ENCODE peak calls at places on chromosomes 1 and 21, in eight cellular contexts. L, I, F, E, S, U, C and Y are unnamed samples.

GRCh38 chr1:24925082-24925779 is 4.8 kb downstream of the RUNX3 start:
- DNase-seq in L (no peak), I (no peak), F (no peak), E (no peak), S (no peak), U (no peak), C (no peak), Y (no peak)

GRCh38 chr1:37919277-37919676 is 27.6 kb downstream of the INPP5B start:
- DNase-seq in L (peak), I (no peak), F (peak), E (peak), S (no peak), U (peak), C (peak), Y (no peak)

GRCh38 chr21:26451014-26451740 is 121.9 kb downstream of the CYYR1 start:
- DNase-seq in L (no peak), I (no peak), F (no peak), E (peak), S (no peak), U (no peak), C (peak), Y (peak)

GRCh38 chr1:89125571-89126233 is at the start of gene GBP2:
- DNase-seq in L (no peak), I (no peak), F (no peak), E (peak), S (peak), U (peak), C (peak), Y (peak)

GRCh38 chr1:40951943-40952743 is 27.4 kb upstream of the CTPS1 start:
- DNase-seq in L (peak), I (peak), F (peak), E (no peak), S (peak), U (peak), C (peak), Y (no peak)

GRCh38 chr1:172939475-172939874 is 111.3 kb downstream of the TNFSF18 start:
- DNase-seq in L (no peak), I (no peak), F (no peak), E (no peak), S (no peak), U (no peak), C (no peak), Y (no peak)

GRCh38 chr1:29599071-29599470 is 362.7 kb downstream of the PTPRU start:
- DNase-seq in L (no peak), I (no peak), F (no peak), E (no peak), S (no peak), U (no peak), C (no peak), Y (no peak)

GRCh38 chr1:211986628-211987254 is 48.6 kb downstream of the INTS7 start:
- DNase-seq in L (no peak), I (no peak), F (no peak), E (no peak), S (no peak), U (no peak), C (no peak), Y (no peak)

GRCh38 chr1:49765034-49765433 is 258.7 kb downstream of the AGBL4 start:
- DNase-seq in L (peak), I (no peak), F (no peak), E (no peak), S (no peak), U (no peak), C (no peak), Y (no peak)

GRCh38 chr1:183198463-183198862 is 12.4 kb downstream of the LAMC2 start:
- DNase-seq in L (no peak), I (no peak), F (no peak), E (peak), S (no peak), U (peak), C (peak), Y (peak)

GRCh38 chr1:169546087-169546995 is 39.9 kb downstream of the F5 start:
- DNase-seq in L (peak), I (peak), F (peak), E (peak), S (no peak), U (peak), C (peak), Y (peak)

GRCh38 chr21:34073032-34073748 is at the start of the genes MRPS6 and SLC5A3:
- DNase-seq in L (peak), I (peak), F (peak), E (peak), S (peak), U (peak), C (peak), Y (peak)

GRCh38 chr1:147167361-147167760 is 4.9 kb downstream of the PRKAB2 start:
- DNase-seq in L (no peak), I (no peak), F (no peak), E (peak), S (peak), U (peak), C (peak), Y (peak)

GRCh38 chr1:54378157-54378883 is 27.9 kb downstream of the SSBP3 start:
- DNase-seq in L (peak), I (peak), F (peak), E (no peak), S (no peak), U (no peak), C (no peak), Y (no peak)

GRCh38 chr21:31493350-31493880 is 149.4 kb upstream of the TIAM1 start:
- DNase-seq in L (no peak), I (no peak), F (no peak), E (no peak), S (no peak), U (no peak), C (no peak), Y (no peak)

GRCh38 chr21:42763578-42764442 is 110.4 kb downstream of the PDE9A start:
- DNase-seq in L (no peak), I (no peak), F (no peak), E (no peak), S (no peak), U (no peak), C (no peak), Y (no peak)

GRCh38 chr1:108717774-108718316 is 5.1 kb downstream of the FNDC7 start:
- DNase-seq in L (no peak), I (no peak), F (no peak), E (no peak), S (no peak), U (no peak), C (no peak), Y (no peak)

GRCh38 chr1:151905070-151905442 is 4.3 kb downstream of the THEM4 start:
- DNase-seq in L (no peak), I (no peak), F (no peak), E (no peak), S (no peak), U (peak), C (no peak), Y (no peak)

GRCh38 chr1:190747643-190748186 is 270.1 kb upstream of the BRINP3 start:
- DNase-seq in L (no peak), I (no peak), F (no peak), E (peak), S (no peak), U (no peak), C (no peak), Y (peak)

GRCh38 chr21:34705032-34705431 is 36.2 kb downstream of the CLIC6 start:
- DNase-seq in L (no peak), I (no peak), F (no peak), E (no peak), S (no peak), U (no peak), C (no peak), Y (no peak)

DNA sequence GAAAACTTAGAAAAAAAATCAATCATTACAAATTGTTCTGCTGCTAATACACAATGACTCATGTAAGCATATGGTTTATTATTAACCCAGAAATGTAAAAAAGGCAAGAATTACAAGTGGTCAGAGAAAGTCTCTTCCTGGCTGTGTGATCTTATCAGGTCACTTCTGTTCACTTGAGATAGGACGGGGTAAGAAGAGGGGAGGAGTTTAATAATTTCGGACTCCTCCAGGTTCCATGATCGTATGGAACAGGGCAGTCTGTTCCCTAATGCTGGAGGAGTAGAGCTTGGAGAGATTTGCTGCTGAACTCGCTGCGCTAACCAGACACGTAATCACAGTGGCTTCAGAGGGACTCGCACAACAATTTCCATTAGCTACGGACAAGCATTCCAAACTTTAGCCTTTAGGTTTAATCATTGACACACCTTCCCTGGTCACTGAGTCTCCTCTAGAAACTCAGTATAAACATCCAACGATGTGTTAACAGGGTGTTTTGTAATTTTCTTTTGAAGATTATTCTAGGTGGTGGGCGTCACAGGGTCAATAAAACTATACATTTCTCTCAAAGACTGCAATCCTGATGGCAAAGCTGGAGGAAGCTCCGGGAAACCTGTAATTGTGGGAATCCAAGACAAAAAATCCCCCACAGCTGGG is 1.3 kb downstream of the CRYZ start:
- DNase-seq in L (no peak), I (no peak), F (no peak), E (peak), S (peak), U (peak), C (peak), Y (peak)
- H3K4me2 ChIP-seq in L (peak), I (no peak), F (peak), E (peak), S (peak), U (peak), C (peak), Y (peak)

GRCh38 chr1:246141306-246141705 is 365.8 kb downstream of the SMYD3 start:
- DNase-seq in L (no peak), I (no peak), F (no peak), E (no peak), S (no peak), U (no peak), C (no peak), Y (no peak)
- H3K4me2 ChIP-seq in L (no peak), I (no peak), F (no peak), E (no peak), S (peak), U (no peak), C (no peak), Y (no peak)

DNA sequence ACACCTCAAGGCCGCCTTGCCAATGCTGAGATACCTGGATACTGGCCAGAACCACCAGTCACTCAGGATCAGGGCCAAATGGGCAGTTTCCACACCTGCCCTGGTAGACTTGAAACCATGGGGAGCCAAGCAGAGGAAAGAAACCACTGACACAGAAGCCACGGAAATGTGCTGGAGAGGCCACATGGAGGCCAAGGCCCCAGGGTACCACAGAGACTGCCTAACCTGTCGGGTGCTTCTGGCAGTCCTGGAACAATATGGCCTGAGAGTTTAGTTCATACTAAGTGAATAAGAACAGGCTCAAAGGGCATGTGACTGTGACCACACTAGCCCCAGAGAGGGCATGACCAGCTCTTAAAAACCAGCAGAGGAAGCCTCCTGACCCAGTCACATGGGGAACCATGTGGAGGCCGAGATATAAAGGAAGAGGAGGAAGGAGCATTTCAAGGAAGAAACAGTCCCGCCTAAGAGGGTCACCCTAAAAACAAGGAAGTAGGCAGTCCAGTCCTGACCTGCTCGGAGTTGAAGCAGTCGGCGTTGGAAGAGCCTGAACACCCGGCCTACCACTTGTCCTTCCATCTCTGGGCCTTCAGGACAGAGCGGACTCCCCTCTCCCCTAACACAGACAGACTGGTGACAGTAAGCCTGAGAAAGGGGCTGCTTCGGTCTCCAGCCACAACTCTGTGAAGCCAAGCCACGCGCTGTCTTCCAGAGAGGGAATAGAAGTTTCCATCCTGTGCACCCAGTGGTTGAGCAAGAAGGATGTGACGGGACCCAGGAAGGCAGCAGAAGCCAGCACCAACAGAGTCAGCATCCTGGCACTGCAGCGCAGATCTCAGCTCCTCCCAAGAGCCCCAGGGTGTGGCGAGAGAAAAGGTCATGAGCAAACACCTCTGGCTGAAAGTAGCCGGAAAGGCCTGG is at the start of gene DENND2D:
- DNase-seq in L (no peak), I (no peak), F (no peak), E (no peak), S (no peak), U (no peak), C (no peak), Y (no peak)
- H3K4me2 ChIP-seq in L (no peak), I (no peak), F (peak), E (no peak), S (no peak), U (no peak), C (no peak), Y (no peak)

GRCh38 chr1:145858238-145858936 is 494 bp downstream of the PIAS3 start:
- DNase-seq in L (peak), I (peak), F (peak), E (peak), S (peak), U (peak), C (peak), Y (no peak)

GRCh38 chr1:145855426-145855948 is 3.4 kb downstream of the PIAS3 start:
- DNase-seq in L (no peak), I (no peak), F (peak), E (no peak), S (no peak), U (no peak), C (no peak), Y (no peak)

GRCh38 chr1:145859491-145860159 is 744 bp upstream of the PIAS3 start:
- DNase-seq in L (peak), I (peak), F (peak), E (peak), S (peak), U (peak), C (peak), Y (peak)

GRCh38 chr1:145858937-145859490 is at the start of gene PIAS3:
- DNase-seq in L (peak), I (peak), F (peak), E (peak), S (peak), U (peak), C (peak), Y (peak)

DNA sequence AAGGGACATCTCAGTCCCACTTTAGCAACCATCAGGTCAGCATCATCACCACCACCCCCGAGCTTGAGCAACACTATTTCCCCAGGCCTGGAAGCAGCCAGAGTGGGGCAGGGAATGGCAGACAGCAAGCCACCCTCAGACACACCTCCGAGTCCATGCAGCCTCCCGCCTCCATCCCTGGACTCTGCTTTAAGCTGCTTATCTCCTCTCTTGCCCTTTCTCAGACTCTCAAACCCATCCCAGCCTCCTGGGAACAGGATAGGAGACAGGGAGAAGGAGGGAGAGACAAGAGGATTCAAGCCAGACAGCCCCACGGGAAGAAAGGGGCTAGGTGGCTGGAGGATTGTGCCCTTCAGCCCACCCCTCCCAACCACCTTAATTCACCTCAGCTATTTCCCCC is 1.7 kb downstream of the PIAS3 start:
- DNase-seq in L (no peak), I (no peak), F (no peak), E (no peak), S (no peak), U (no peak), C (no peak), Y (no peak)
- H3K4me2 ChIP-seq in L (no peak), I (no peak), F (peak), E (no peak), S (no peak), U (peak), C (no peak), Y (peak)

GRCh38 chr1:72371259-72372035 is 89.1 kb upstream of the NEGR1 start:
- DNase-seq in L (peak), I (no peak), F (no peak), E (peak), S (no peak), U (no peak), C (no peak), Y (no peak)

GRCh38 chr1:72365693-72366092 is 83.4 kb upstream of the NEGR1 start:
- DNase-seq in L (no peak), I (no peak), F (no peak), E (no peak), S (no peak), U (no peak), C (no peak), Y (no peak)

GRCh38 chr1:72366473-72366872 is 84.1 kb upstream of the NEGR1 start:
- DNase-seq in L (no peak), I (no peak), F (no peak), E (peak), S (no peak), U (peak), C (peak), Y (peak)

DNA sequence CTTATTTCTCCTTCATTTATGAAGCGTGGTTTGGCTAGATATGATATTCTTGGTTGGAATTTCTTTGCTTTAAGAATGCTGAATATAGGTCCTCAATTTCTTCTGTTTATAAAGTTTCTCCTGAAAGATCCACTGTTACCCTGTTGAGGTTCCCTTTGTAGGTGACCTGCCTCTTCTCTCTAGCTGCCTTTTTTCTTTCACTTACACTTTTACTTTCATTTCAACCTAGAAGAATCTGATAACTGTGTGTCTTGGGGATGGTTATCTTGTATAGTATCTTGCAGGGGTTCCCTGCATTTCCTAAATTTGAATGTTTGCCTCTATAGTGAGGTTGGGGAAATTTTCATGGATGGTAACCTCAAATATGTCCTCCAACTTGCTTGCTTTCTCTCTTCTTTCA is 87.0 kb upstream of the NEGR1 start:
- DNase-seq in L (no peak), I (no peak), F (no peak), E (no peak), S (no peak), U (no peak), C (no peak), Y (no peak)
- H3K4me2 ChIP-seq in L (no peak), I (no peak), F (no peak), E (no peak), S (no peak), U (no peak), C (no peak), Y (no peak)

GRCh38 chr1:31504001-31504400 is 72.3 kb upstream of the TINAGL1 start:
- DNase-seq in L (no peak), I (no peak), F (no peak), E (no peak), S (no peak), U (no peak), C (no peak), Y (no peak)

GRCh38 chr1:31503581-31503980 is 72.7 kb upstream of the TINAGL1 start:
- DNase-seq in L (no peak), I (no peak), F (no peak), E (no peak), S (no peak), U (no peak), C (no peak), Y (no peak)

GRCh38 chr1:31502926-31503511 is 73.3 kb upstream of the TINAGL1 start:
- DNase-seq in L (peak), I (no peak), F (no peak), E (no peak), S (no peak), U (no peak), C (no peak), Y (no peak)

GRCh38 chr1:31502253-31502652 is 74.1 kb upstream of the TINAGL1 start:
- DNase-seq in L (no peak), I (no peak), F (no peak), E (no peak), S (no peak), U (no peak), C (no peak), Y (no peak)

DNA sequence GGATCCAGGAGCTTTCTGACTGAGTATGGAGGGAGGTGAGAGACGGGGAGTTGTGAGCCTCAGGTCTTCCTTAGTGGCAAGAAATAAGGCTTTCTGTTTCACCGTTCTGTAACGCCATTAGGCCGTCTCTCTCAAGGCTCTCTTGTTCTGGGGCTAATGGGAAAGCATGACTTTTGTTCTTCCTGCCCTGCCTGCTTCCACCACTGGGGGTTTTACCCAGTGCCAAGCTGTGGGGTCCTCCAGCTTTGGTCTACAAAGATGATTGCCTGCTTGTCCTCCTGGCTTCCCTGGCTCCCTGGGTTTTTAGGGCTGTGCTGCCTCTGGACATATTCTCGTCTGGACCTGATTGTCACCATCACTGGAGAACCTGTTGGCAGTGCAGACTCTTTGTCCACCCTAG is 74.8 kb upstream of the TINAGL1 start:
- DNase-seq in L (peak), I (no peak), F (no peak), E (no peak), S (peak), U (no peak), C (no peak), Y (no peak)
- H3K4me2 ChIP-seq in L (no peak), I (no peak), F (no peak), E (no peak), S (no peak), U (no peak), C (no peak), Y (no peak)

GRCh38 chr1:221732052-221732451 is 9.8 kb downstream of the DUSP10 start:
- DNase-seq in L (no peak), I (no peak), F (no peak), E (no peak), S (no peak), U (no peak), C (no peak), Y (no peak)

GRCh38 chr1:221727146-221728036 is 14.5 kb downstream of the DUSP10 start:
- DNase-seq in L (no peak), I (no peak), F (no peak), E (no peak), S (no peak), U (no peak), C (no peak), Y (no peak)

GRCh38 chr1:221728037-221728505 is 13.8 kb downstream of the DUSP10 start:
- DNase-seq in L (no peak), I (no peak), F (no peak), E (no peak), S (no peak), U (no peak), C (no peak), Y (no peak)

GRCh38 chr1:221726331-221726692 is 15.6 kb downstream of the DUSP10 start:
- DNase-seq in L (no peak), I (no peak), F (no peak), E (no peak), S (no peak), U (no peak), C (no peak), Y (no peak)

DNA sequence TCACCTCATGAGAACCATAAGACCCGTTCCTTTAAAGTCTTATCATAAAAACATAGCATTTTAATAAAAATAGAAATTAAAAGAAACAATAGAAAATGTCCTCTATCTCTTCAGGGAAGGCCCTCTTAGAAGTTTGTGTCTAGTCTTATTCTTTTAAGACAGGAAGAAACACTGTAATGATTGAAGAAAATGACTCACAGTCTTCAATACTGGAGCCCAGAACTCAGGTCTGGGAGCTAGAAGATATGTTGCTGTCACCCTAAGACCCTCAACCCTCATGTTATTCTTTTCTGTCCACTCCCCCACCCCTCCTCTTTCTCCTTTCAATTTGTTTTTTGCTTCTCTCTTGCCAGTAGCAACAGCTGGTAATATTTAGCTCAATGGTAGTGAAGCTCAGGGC is 12.1 kb downstream of the DUSP10 start:
- DNase-seq in L (no peak), I (no peak), F (no peak), E (no peak), S (no peak), U (no peak), C (no peak), Y (no peak)
- H3K4me2 ChIP-seq in L (no peak), I (no peak), F (no peak), E (no peak), S (no peak), U (no peak), C (no peak), Y (no peak)